ENCODE peak calls at places on chromosomes 4 and X, in ten cellular contexts. One of them, this sample, is unnamed.
A peak's percentile ranks its signal among the peaks of the same experiment; 100 is the strongest.

GRCh38 chr4:169274033-169274432 is 3.3 kb upstream of the SH3RF1 start:
- DNase-seq in right cardiac atrium: no peak
- DNase-seq in uterus: no peak
- DNase-seq in psoas muscle: no peak
- DNase-seq in CD4-positive, alpha-beta memory T cell: no peak
- DNase-seq in fibroblast of lung: no peak
- DNase-seq in mammary epithelial cell: no peak
- DNase-seq in cardiac muscle cell: no peak
- DNase-seq in PC-3: no peak
- DNase-seq in tibial artery: no peak
- DNase-seq in this sample: no peak

GRCh38 chrX:105480646-105481310 is 260.3 kb upstream of the TEX13A start:
- DNase-seq in PC-3: no peak
- DNase-seq in uterus: no peak
- DNase-seq in psoas muscle: no peak
- DNase-seq in tibial artery: no peak
- DNase-seq in right cardiac atrium: no peak
- DNase-seq in mammary epithelial cell: no peak
- DNase-seq in fibroblast of lung: no peak
- DNase-seq in cardiac muscle cell: peak; percentile 63
- DNase-seq in CD4-positive, alpha-beta memory T cell: no peak
- DNase-seq in this sample: no peak

GRCh38 chrX:45683914-45684313 is 483.2 kb upstream of the DIPK2B start:
- DNase-seq in right cardiac atrium: no peak
- DNase-seq in uterus: no peak
- DNase-seq in fibroblast of lung: no peak
- DNase-seq in cardiac muscle cell: no peak
- DNase-seq in CD4-positive, alpha-beta memory T cell: no peak
- DNase-seq in tibial artery: no peak
- DNase-seq in psoas muscle: no peak
- DNase-seq in mammary epithelial cell: no peak
- DNase-seq in PC-3: no peak
- DNase-seq in this sample: no peak

GRCh38 chrX:18886005-18886343 is 97.9 kb downstream of the PHKA2 start:
- DNase-seq in fibroblast of lung: no peak
- DNase-seq in CD4-positive, alpha-beta memory T cell: no peak
- DNase-seq in tibial artery: no peak
- DNase-seq in cardiac muscle cell: no peak
- DNase-seq in uterus: no peak
- DNase-seq in right cardiac atrium: no peak
- DNase-seq in mammary epithelial cell: no peak
- DNase-seq in PC-3: no peak
- DNase-seq in psoas muscle: no peak
- DNase-seq in this sample: no peak

GRCh38 chr4:4481394-4482000 is 60.4 kb downstream of the STX18 start:
- DNase-seq in PC-3: no peak
- DNase-seq in right cardiac atrium: no peak
- DNase-seq in psoas muscle: no peak
- DNase-seq in tibial artery: no peak
- DNase-seq in cardiac muscle cell: no peak
- DNase-seq in fibroblast of lung: peak; percentile 55
- DNase-seq in mammary epithelial cell: no peak
- DNase-seq in uterus: no peak
- DNase-seq in CD4-positive, alpha-beta memory T cell: no peak
- DNase-seq in this sample: no peak

GRCh38 chrX:3514996-3515395 is 168.5 kb upstream of the MXRA5 start:
- DNase-seq in cardiac muscle cell: no peak
- DNase-seq in mammary epithelial cell: peak; percentile 16
- DNase-seq in PC-3: no peak
- DNase-seq in psoas muscle: no peak
- DNase-seq in right cardiac atrium: no peak
- DNase-seq in CD4-positive, alpha-beta memory T cell: no peak
- DNase-seq in uterus: no peak
- DNase-seq in tibial artery: no peak
- DNase-seq in fibroblast of lung: peak; percentile 56
- DNase-seq in this sample: no peak

GRCh38 chrX:100648601-100649417 is 4.8 kb downstream of the SRPX2 start:
- DNase-seq in uterus: peak; percentile 46
- DNase-seq in PC-3: peak; percentile 57
- DNase-seq in cardiac muscle cell: no peak
- DNase-seq in fibroblast of lung: peak; percentile 74
- DNase-seq in mammary epithelial cell: no peak
- DNase-seq in psoas muscle: peak; percentile 25
- DNase-seq in tibial artery: no peak
- DNase-seq in CD4-positive, alpha-beta memory T cell: no peak
- DNase-seq in right cardiac atrium: no peak
- DNase-seq in this sample: no peak

GRCh38 chr4:180493299-180493698 is 1749.9 kb upstream of the TENM3 start:
- DNase-seq in CD4-positive, alpha-beta memory T cell: no peak
- DNase-seq in tibial artery: no peak
- DNase-seq in psoas muscle: no peak
- DNase-seq in cardiac muscle cell: no peak
- DNase-seq in right cardiac atrium: no peak
- DNase-seq in uterus: no peak
- DNase-seq in PC-3: no peak
- DNase-seq in mammary epithelial cell: no peak
- DNase-seq in fibroblast of lung: no peak
- DNase-seq in this sample: no peak

GRCh38 chrX:96481831-96482230 is 202.8 kb upstream of the DIAPH2 start:
- DNase-seq in tibial artery: no peak
- DNase-seq in right cardiac atrium: no peak
- DNase-seq in uterus: no peak
- DNase-seq in psoas muscle: no peak
- DNase-seq in PC-3: peak; percentile 56
- DNase-seq in cardiac muscle cell: no peak
- DNase-seq in CD4-positive, alpha-beta memory T cell: no peak
- DNase-seq in fibroblast of lung: no peak
- DNase-seq in mammary epithelial cell: no peak
- DNase-seq in this sample: no peak

GRCh38 chr4:185242749-185243533 is 33.5 kb downstream of the SNX25 start:
- DNase-seq in fibroblast of lung: peak; percentile 29
- DNase-seq in CD4-positive, alpha-beta memory T cell: no peak
- DNase-seq in cardiac muscle cell: no peak
- DNase-seq in tibial artery: no peak
- DNase-seq in psoas muscle: no peak
- DNase-seq in right cardiac atrium: no peak
- DNase-seq in uterus: no peak
- DNase-seq in mammary epithelial cell: peak; percentile 5
- DNase-seq in PC-3: no peak
- DNase-seq in this sample: no peak

DNA sequence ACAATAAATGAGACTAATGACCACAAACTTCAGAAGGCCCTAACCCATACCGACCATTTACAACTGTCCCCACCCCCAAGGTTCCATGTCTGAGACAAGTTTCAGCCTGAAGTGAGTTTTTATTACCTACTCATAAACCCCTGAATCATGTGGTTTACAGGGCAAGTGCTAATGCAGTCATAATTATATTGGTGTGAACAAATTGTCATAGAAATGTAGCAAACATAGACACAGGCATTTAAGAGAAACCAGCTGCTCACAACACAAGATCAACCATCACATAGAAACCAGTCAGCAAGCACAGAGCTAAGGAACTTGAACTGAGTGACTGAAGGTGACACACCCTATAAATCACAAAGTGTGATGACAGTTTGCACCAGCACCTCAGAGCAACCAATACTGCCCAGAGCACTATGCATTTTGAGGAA is 173.8 kb upstream of the MID1 start:
- DNase-seq in mammary epithelial cell: peak; percentile 74
- DNase-seq in uterus: no peak
- DNase-seq in psoas muscle: no peak
- DNase-seq in cardiac muscle cell: no peak
- DNase-seq in fibroblast of lung: no peak
- DNase-seq in right cardiac atrium: no peak
- DNase-seq in CD4-positive, alpha-beta memory T cell: no peak
- DNase-seq in tibial artery: no peak
- DNase-seq in PC-3: no peak
- DNase-seq in this sample: peak; percentile 62
- H3K27ac ChIP-seq in mammary epithelial cell: no peak overlapping the region
- H3K27ac ChIP-seq in uterus: peak overlapping the region; percentile 29
- H3K27ac ChIP-seq in psoas muscle: no peak overlapping the region
- H3K27ac ChIP-seq in cardiac muscle cell: no peak overlapping the region
- H3K27ac ChIP-seq in fibroblast of lung: no peak overlapping the region
- H3K27ac ChIP-seq in right cardiac atrium: no peak overlapping the region
- H3K27ac ChIP-seq in CD4-positive, alpha-beta memory T cell: no peak overlapping the region
- H3K27ac ChIP-seq in tibial artery: no peak overlapping the region
- H3K27ac ChIP-seq in PC-3: no peak overlapping the region
- H3K27ac ChIP-seq in this sample: peak overlapping the region; percentile 7

DNA sequence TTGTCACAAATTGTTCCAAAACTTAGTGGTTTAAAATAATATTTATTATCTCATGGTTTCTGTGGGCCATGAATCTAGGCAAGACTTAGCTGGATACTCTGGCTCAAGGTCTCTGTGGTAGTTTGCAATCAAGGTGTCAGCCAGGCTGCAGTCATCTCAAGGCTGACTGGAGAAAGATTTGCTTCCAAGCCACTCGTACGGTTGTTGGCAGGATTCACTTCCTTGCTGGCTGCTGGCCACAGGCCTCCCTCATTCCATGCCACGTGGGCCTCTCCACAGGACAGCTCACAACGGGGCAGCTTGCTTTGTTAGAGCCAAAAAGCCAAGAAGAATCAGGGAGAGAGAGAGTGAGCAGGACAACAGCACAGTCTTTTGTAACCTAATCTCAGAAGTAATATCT is 101.4 kb downstream of the WWC2 start:
- DNase-seq in PC-3: peak; percentile 91
- DNase-seq in right cardiac atrium: peak; percentile 79
- DNase-seq in uterus: peak; percentile 17
- DNase-seq in tibial artery: peak; percentile 29
- DNase-seq in psoas muscle: peak; percentile 49
- DNase-seq in fibroblast of lung: peak; percentile 96
- DNase-seq in CD4-positive, alpha-beta memory T cell: no peak
- DNase-seq in cardiac muscle cell: no peak
- DNase-seq in mammary epithelial cell: peak; percentile 84
- DNase-seq in this sample: peak; percentile 68
- H3K27ac ChIP-seq in PC-3: peak overlapping the region; percentile 79
- H3K27ac ChIP-seq in right cardiac atrium: no peak overlapping the region
- H3K27ac ChIP-seq in uterus: no peak overlapping the region
- H3K27ac ChIP-seq in tibial artery: no peak overlapping the region
- H3K27ac ChIP-seq in psoas muscle: no peak overlapping the region
- H3K27ac ChIP-seq in fibroblast of lung: peak overlapping the region; percentile 29
- H3K27ac ChIP-seq in CD4-positive, alpha-beta memory T cell: no peak overlapping the region
- H3K27ac ChIP-seq in cardiac muscle cell: no peak overlapping the region
- H3K27ac ChIP-seq in mammary epithelial cell: peak overlapping the region; percentile 15
- H3K27ac ChIP-seq in this sample: peak overlapping the region; percentile 60

DNA sequence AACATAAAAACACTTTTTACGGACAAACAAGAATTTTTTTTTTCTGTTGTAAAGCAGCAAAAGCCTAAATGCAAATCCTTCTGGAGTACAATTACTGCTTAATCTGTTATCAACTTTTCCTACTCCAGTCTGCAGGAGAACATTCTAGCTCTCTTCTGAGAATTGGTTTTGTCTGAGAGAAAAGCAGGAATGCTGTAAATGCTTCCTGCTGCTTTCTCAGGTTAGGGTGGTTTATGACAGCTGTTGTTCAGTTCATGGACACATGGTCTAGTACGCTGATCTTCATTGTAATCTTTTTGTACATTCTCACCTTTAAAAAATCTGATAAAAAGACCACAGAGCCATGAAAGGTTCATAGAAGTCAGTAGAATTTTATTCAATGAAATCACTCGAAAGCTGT is 310.9 kb downstream of the CAMK2D start:
- DNase-seq in fibroblast of lung: peak; percentile 21
- DNase-seq in CD4-positive, alpha-beta memory T cell: no peak
- DNase-seq in PC-3: no peak
- DNase-seq in cardiac muscle cell: no peak
- DNase-seq in psoas muscle: no peak
- DNase-seq in tibial artery: no peak
- DNase-seq in uterus: no peak
- DNase-seq in mammary epithelial cell: no peak
- DNase-seq in right cardiac atrium: no peak
- DNase-seq in this sample: no peak
- H3K27ac ChIP-seq in fibroblast of lung: no peak overlapping the region
- H3K27ac ChIP-seq in CD4-positive, alpha-beta memory T cell: no peak overlapping the region
- H3K27ac ChIP-seq in PC-3: no peak overlapping the region
- H3K27ac ChIP-seq in cardiac muscle cell: peak overlapping the region; percentile 25
- H3K27ac ChIP-seq in psoas muscle: no peak overlapping the region
- H3K27ac ChIP-seq in tibial artery: peak overlapping the region; percentile 40
- H3K27ac ChIP-seq in uterus: peak overlapping the region; percentile 28
- H3K27ac ChIP-seq in mammary epithelial cell: no peak overlapping the region
- H3K27ac ChIP-seq in right cardiac atrium: no peak overlapping the region
- H3K27ac ChIP-seq in this sample: no peak overlapping the region

GRCh38 chrX:70535198-70535597 is 90.6 kb downstream of the DLG3 start:
- DNase-seq in CD4-positive, alpha-beta memory T cell: no peak
- DNase-seq in PC-3: peak; percentile 4
- DNase-seq in psoas muscle: no peak
- DNase-seq in fibroblast of lung: no peak
- DNase-seq in right cardiac atrium: no peak
- DNase-seq in uterus: no peak
- DNase-seq in mammary epithelial cell: no peak
- DNase-seq in cardiac muscle cell: no peak
- DNase-seq in tibial artery: no peak
- DNase-seq in this sample: no peak
- H3K27ac ChIP-seq in CD4-positive, alpha-beta memory T cell: no peak overlapping the region
- H3K27ac ChIP-seq in PC-3: no peak overlapping the region
- H3K27ac ChIP-seq in psoas muscle: no peak overlapping the region
- H3K27ac ChIP-seq in fibroblast of lung: no peak overlapping the region
- H3K27ac ChIP-seq in right cardiac atrium: no peak overlapping the region
- H3K27ac ChIP-seq in uterus: no peak overlapping the region
- H3K27ac ChIP-seq in mammary epithelial cell: no peak overlapping the region
- H3K27ac ChIP-seq in cardiac muscle cell: no peak overlapping the region
- H3K27ac ChIP-seq in tibial artery: no peak overlapping the region
- H3K27ac ChIP-seq in this sample: no peak overlapping the region

GRCh38 chr4:100184787-100185186 is 5.5 kb downstream of the DDIT4L start:
- DNase-seq in uterus: no peak
- DNase-seq in mammary epithelial cell: no peak
- DNase-seq in cardiac muscle cell: no peak
- DNase-seq in tibial artery: no peak
- DNase-seq in PC-3: no peak
- DNase-seq in right cardiac atrium: no peak
- DNase-seq in CD4-positive, alpha-beta memory T cell: no peak
- DNase-seq in fibroblast of lung: no peak
- DNase-seq in psoas muscle: no peak
- DNase-seq in this sample: no peak
- H3K27ac ChIP-seq in uterus: no peak overlapping the region
- H3K27ac ChIP-seq in mammary epithelial cell: no peak overlapping the region
- H3K27ac ChIP-seq in cardiac muscle cell: no peak overlapping the region
- H3K27ac ChIP-seq in tibial artery: no peak overlapping the region
- H3K27ac ChIP-seq in PC-3: no peak overlapping the region
- H3K27ac ChIP-seq in right cardiac atrium: no peak overlapping the region
- H3K27ac ChIP-seq in CD4-positive, alpha-beta memory T cell: no peak overlapping the region
- H3K27ac ChIP-seq in fibroblast of lung: no peak overlapping the region
- H3K27ac ChIP-seq in psoas muscle: peak overlapping the region; percentile 89
- H3K27ac ChIP-seq in this sample: no peak overlapping the region